ENCODE peak calls at places on chromosomes 2 and 18, in six cellular contexts. Z is A549; K is small intestine; C is CD8-positive, alpha-beta T cell; A is lower lobe of right lung; B is CD8-positive, alpha-beta memory T cell. F is an unnamed sample. For H3K4me1, the result is how much of the 10 kb centered on the place peaks cover.

GRCh38 chr2:138239902-138240595 is 261.5 kb upstream of the SPOPL start:
- DNase-seq in Z (no peak), K (no peak), C (no peak), A (no peak), B (no peak), F (no peak)

GRCh38 chr2:201472411-201472810 is 20.9 kb downstream of the STRADB start:
- DNase-seq in Z (no peak), K (no peak), C (no peak), A (no peak), B (no peak), F (no peak)

GRCh38 chr2:190802133-190802532 is 78.5 kb upstream of the GLS start:
- DNase-seq in Z (no peak), K (no peak), C (no peak), A (no peak), B (no peak), F (no peak)

GRCh38 chr2:71884303-71885042 is 263.2 kb downstream of the CYP26B1 start:
- DNase-seq in Z (peak), K (no peak), C (no peak), A (no peak), B (no peak), F (no peak)

GRCh38 chr2:238895901-238896600 is 48.2 kb downstream of the TWIST2 start:
- DNase-seq in Z (no peak), K (no peak), C (no peak), A (no peak), B (no peak), F (no peak)

GRCh38 chr18:35410561-35410960 is 33.4 kb upstream of the ZNF396 start:
- DNase-seq in Z (no peak), K (no peak), C (no peak), A (no peak), B (no peak), F (no peak)

GRCh38 chr18:62939925-62940324 is 224.6 kb downstream of the PHLPP1 start:
- DNase-seq in Z (no peak), K (no peak), C (no peak), A (no peak), B (no peak), F (no peak)

GRCh38 chr18:48838921-48839818 is 111.6 kb downstream of the SMAD7 start:
- DNase-seq in Z (no peak), K (no peak), C (peak), A (peak), B (peak), F (no peak)

GRCh38 chr18:54392621-54393023 is 34.9 kb downstream of the C18orf54 start:
- DNase-seq in Z (peak), K (peak), C (no peak), A (no peak), B (no peak), F (peak)

GRCh38 chr2:26197516-26197915 is 24.6 kb downstream of the GAREM2 start:
- DNase-seq in Z (no peak), K (no peak), C (no peak), A (no peak), B (no peak), F (no peak)

GRCh38 chr2:170428868-170429267 is 250.9 kb downstream of the MYO3B start:
- DNase-seq in Z (no peak), K (no peak), C (no peak), A (no peak), B (no peak), F (no peak)

GRCh38 chr2:96147593-96148201 is 2.5 kb upstream of the DUSP2 start:
- DNase-seq in Z (no peak), K (no peak), C (no peak), A (peak), B (peak), F (no peak)

GRCh38 chr2:69645026-69645425 is 1.5 kb upstream of the AAK1 start:
- DNase-seq in Z (no peak), K (peak), C (peak), A (no peak), B (peak), F (no peak)
- H3K4me1 ChIP-seq in Z (under half), K (under half), C (half or more), A (half or more), B (under half), F (under half)

DNA sequence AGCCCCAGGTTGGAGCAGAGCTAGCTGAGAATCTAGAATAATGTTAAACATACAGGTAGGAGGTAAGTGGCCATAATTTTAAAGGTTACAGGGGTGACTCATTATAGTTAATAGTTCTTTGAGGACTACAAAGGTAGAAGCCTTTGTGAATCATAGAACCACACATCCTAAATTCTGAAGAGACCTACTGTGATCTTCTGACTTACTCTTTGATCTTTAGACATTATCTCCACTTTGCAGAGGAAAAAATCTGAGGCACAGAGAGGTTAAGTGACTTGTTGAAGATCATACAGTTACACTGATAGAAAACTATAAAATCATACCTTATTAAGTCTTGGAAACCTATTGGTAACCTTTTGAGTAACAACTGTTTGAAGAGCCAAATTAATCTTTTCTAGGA is 1051.3 kb upstream of the NRXN1 start:
- DNase-seq in Z (no peak), K (no peak), C (no peak), A (no peak), B (no peak), F (no peak)
- H3K27ac ChIP-seq in Z (no peak), K (no peak), C (no peak), A (no peak), B (no peak), F (no peak)

GRCh38 chr18:45012286-45012685 is 331.6 kb downstream of the SETBP1 start:
- DNase-seq in Z (no peak), K (no peak), C (no peak), A (no peak), B (no peak), F (no peak)

GRCh38 chr18:45009766-45010165 is 329.1 kb downstream of the SETBP1 start:
- DNase-seq in Z (no peak), K (no peak), C (no peak), A (no peak), B (no peak), F (no peak)

GRCh38 chr18:45006934-45007333 is 326.2 kb downstream of the SETBP1 start:
- DNase-seq in Z (no peak), K (no peak), C (no peak), A (no peak), B (no peak), F (no peak)

GRCh38 chr18:45007531-45007930 is 326.8 kb downstream of the SETBP1 start:
- DNase-seq in Z (no peak), K (no peak), C (no peak), A (no peak), B (no peak), F (no peak)

GRCh38 chr18:45008694-45009372 is 328.1 kb downstream of the SETBP1 start:
- DNase-seq in Z (no peak), K (no peak), C (no peak), A (no peak), B (no peak), F (no peak)
- H3K4me1 ChIP-seq in Z (under half), K (under half), C (under half), A (under half), B (under half), F (under half)

DNA sequence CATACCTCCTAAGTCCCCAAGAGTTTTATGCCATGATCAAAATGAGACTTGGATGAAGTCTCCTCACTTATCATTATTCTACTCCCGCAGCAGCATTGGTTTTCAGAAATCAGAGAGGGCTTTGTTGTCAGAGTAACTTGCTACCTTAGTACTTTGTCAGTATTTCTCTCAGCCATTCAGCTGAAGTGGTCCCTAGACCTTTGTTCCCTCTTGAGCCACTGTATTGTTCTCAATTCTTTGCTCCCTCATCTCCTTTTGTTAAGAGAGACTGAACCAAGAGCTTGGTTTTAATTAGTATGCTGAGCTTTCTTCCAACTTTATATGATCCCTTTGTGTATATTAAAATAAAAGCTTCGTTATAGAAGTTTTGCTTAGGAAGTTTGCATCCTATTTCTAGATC is 133.4 kb downstream of the DOCK10 start:
- DNase-seq in Z (no peak), K (no peak), C (no peak), A (no peak), B (no peak), F (no peak)
- H3K27ac ChIP-seq in Z (peak), K (no peak), C (no peak), A (no peak), B (no peak), F (no peak)

GRCh38 chr2:108612153-108612513 is 77.9 kb downstream of the LIMS1 start:
- DNase-seq in Z (no peak), K (no peak), C (no peak), A (peak), B (peak), F (no peak)

GRCh38 chr2:108611021-108611420 is 76.8 kb downstream of the LIMS1 start:
- DNase-seq in Z (no peak), K (no peak), C (no peak), A (no peak), B (no peak), F (no peak)

GRCh38 chr2:108613261-108614042 is 79.2 kb downstream of the LIMS1 start:
- DNase-seq in Z (no peak), K (no peak), C (no peak), A (no peak), B (no peak), F (no peak)

GRCh38 chr2:108614043-108614435 is 79.8 kb downstream of the LIMS1 start:
- DNase-seq in Z (no peak), K (no peak), C (no peak), A (no peak), B (no peak), F (no peak)

DNA sequence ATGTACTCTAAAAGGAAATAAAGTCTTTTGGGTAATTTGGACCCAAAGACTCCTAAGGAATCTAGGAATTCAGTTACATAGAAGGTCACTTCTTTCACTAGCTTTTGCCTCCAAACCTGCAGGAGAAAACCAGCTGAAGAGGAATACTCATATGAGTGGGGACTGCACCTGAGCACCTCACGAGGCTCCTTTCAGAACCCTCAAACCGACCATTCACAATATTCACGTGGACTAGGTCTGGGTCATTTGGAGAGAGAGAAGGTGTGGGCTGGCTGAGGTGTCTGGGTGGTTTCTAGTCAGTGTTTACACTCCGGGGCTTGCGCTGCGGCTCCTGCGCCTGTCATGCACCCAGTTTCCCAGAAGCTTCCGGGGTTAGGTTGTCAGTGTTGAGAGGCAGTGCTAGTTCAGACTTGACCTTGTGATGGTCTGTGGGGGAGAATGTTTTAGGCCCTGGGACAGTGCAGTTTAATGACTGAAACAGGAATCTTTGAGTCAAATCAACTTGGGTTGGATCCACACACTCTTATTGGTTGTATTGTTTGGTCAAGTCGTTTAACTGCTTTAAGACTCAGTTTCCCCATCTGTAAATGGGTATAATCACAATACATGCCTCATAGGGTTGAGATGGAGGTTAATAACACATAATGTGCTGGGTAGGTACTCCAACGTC is 78.4 kb downstream of the LIMS1 start:
- DNase-seq in Z (no peak), K (peak), C (peak), A (peak), B (peak), F (no peak)
- H3K4me1 ChIP-seq in Z (under half), K (under half), C (under half), A (half or more), B (half or more), F (half or more)

GRCh38 chr2:113285816-113286215 is 7.1 kb upstream of the PAX8 start:
- DNase-seq in Z (no peak), K (no peak), C (no peak), A (no peak), B (no peak), F (no peak)

GRCh38 chr2:113281920-113282746 is 3.4 kb upstream of the PAX8 start:
- DNase-seq in Z (no peak), K (peak), C (no peak), A (no peak), B (no peak), F (no peak)

GRCh38 chr2:113284481-113284880 is 5.8 kb upstream of the PAX8 start:
- DNase-seq in Z (peak), K (no peak), C (no peak), A (no peak), B (no peak), F (no peak)

GRCh38 chr2:113283704-113284284 is 5.1 kb upstream of the PAX8 start:
- DNase-seq in Z (peak), K (peak), C (no peak), A (peak), B (no peak), F (no peak)

GRCh38 chr2:113282747-113283533 is 4.2 kb upstream of the PAX8 start:
- DNase-seq in Z (peak), K (peak), C (no peak), A (peak), B (no peak), F (no peak)
- H3K27ac ChIP-seq in Z (peak), K (peak), C (no peak), A (peak), B (no peak), F (no peak)

DNA sequence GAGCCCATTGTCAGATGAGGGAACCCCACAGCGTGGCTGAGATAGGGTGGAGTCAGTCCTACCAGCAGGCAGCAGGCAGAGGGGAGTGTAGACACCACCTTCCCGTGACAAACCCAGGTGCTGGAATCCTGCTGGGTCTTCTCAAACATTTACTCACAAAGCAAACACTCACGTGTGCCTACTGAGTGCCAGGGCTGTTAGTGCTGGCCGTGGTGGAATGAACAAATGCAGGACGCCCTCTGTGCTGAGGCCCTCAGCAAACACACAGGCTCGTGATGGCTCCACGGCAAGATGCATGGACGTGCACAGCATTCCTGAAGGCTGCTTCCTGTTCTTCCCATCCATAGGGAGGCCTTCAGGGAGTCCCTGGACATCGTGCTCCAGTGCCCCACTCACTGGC is 181.6 kb upstream of the TPO start:
- DNase-seq in Z (peak), K (no peak), C (no peak), A (no peak), B (no peak), F (no peak)
- H3K4me1 ChIP-seq in Z (under half), K (under half), C (under half), A (under half), B (under half), F (under half)

DNA sequence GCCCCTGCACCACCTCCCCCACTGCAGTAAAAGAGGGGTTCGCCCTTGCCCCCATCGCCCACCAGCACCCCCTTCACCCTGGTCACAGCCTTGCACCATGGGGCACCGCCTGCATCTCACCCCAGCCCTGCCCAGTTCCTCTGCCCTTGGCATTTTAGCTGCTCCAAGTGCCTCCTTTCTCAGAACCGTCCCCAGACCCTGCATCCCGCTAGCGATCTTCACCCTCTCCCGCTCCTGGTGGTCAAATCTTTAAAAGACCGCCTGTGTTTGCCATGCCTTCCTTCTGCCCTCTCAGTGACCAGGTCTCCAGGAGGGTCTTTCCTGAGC is 114.7 kb upstream of the OTOS start:
- DNase-seq in Z (no peak), K (no peak), C (no peak), A (peak), B (no peak), F (no peak)
- H3K27ac ChIP-seq in Z (peak), K (no peak), C (no peak), A (peak), B (no peak), F (no peak)

GRCh38 chr2:108587621-108588020 is 53.4 kb downstream of the LIMS1 start:
- DNase-seq in Z (peak), K (no peak), C (no peak), A (no peak), B (no peak), F (no peak)

GRCh38 chr2:108589786-108590185 is 55.5 kb downstream of the LIMS1 start:
- DNase-seq in Z (no peak), K (no peak), C (no peak), A (no peak), B (no peak), F (no peak)

GRCh38 chr2:108586631-108587030 is 52.4 kb downstream of the LIMS1 start:
- DNase-seq in Z (no peak), K (no peak), C (no peak), A (no peak), B (no peak), F (no peak)

GRCh38 chr2:108589372-108589771 is 55.1 kb downstream of the LIMS1 start:
- DNase-seq in Z (no peak), K (no peak), C (no peak), A (no peak), B (no peak), F (no peak)

GRCh38 chr2:108588070-108588668 is 53.9 kb downstream of the LIMS1 start:
- DNase-seq in Z (no peak), K (no peak), C (no peak), A (no peak), B (no peak), F (no peak)
- H3K4me1 ChIP-seq in Z (half or more), K (under half), C (under half), A (half or more), B (under half), F (under half)